ENCODE peak calls at places on chromosomes 13 and 19, in nine cellular contexts. One of them, this sample, is unnamed.

GRCh38 chr19:14476307-14476662 is 1.1 kb upstream of the PTGER1 start:
- DNase-seq in H1: no peak
- DNase-seq in K562: no peak
- DNase-seq in A549: no peak
- DNase-seq in tibial nerve: no peak
- DNase-seq in transverse colon: no peak
- DNase-seq in ovary: no peak
- DNase-seq in HepG2: no peak
- DNase-seq in stomach: no peak
- DNase-seq in this sample: no peak

GRCh38 chr19:12793290-12794195 is 2.3 kb downstream of the JUNB start:
- DNase-seq in H1: no peak
- DNase-seq in K562: peak
- DNase-seq in A549: peak
- DNase-seq in tibial nerve: peak
- DNase-seq in transverse colon: peak
- DNase-seq in ovary: peak
- DNase-seq in HepG2: peak
- DNase-seq in stomach: peak
- DNase-seq in this sample: peak

GRCh38 chr13:99916366-99917103 is 55.0 kb downstream of the ZIC5 start:
- DNase-seq in H1: no peak
- DNase-seq in K562: peak
- DNase-seq in A549: peak
- DNase-seq in tibial nerve: peak
- DNase-seq in transverse colon: no peak
- DNase-seq in ovary: no peak
- DNase-seq in HepG2: peak
- DNase-seq in stomach: no peak
- DNase-seq in this sample: no peak

GRCh38 chr19:14517446-14517839 is 754 bp downstream of the DNAJB1 start:
- DNase-seq in H1: no peak
- DNase-seq in K562: no peak
- DNase-seq in A549: no peak
- DNase-seq in tibial nerve: no peak
- DNase-seq in transverse colon: peak
- DNase-seq in ovary: no peak
- DNase-seq in HepG2: no peak
- DNase-seq in stomach: no peak
- DNase-seq in this sample: no peak

GRCh38 chr19:40284501-40285352 is at the start of gene AKT2:
- DNase-seq in H1: peak
- DNase-seq in K562: peak
- DNase-seq in A549: no peak
- DNase-seq in tibial nerve: peak
- DNase-seq in transverse colon: no peak
- DNase-seq in ovary: peak
- DNase-seq in HepG2: no peak
- DNase-seq in stomach: no peak
- DNase-seq in this sample: peak

GRCh38 chr19:36916991-36917390 is 859 bp downstream of the ZNF568 start:
- DNase-seq in H1: no peak
- DNase-seq in K562: no peak
- DNase-seq in A549: peak
- DNase-seq in tibial nerve: no peak
- DNase-seq in transverse colon: no peak
- DNase-seq in ovary: no peak
- DNase-seq in HepG2: no peak
- DNase-seq in stomach: no peak
- DNase-seq in this sample: no peak

GRCh38 chr13:27450921-27451461 is 627 bp upstream of the MTIF3 start:
- DNase-seq in H1: no peak
- DNase-seq in K562: peak
- DNase-seq in A549: peak
- DNase-seq in tibial nerve: no peak
- DNase-seq in transverse colon: peak
- DNase-seq in ovary: peak
- DNase-seq in HepG2: peak
- DNase-seq in stomach: peak
- DNase-seq in this sample: peak

GRCh38 chr13:30978981-30979956 is 46.8 kb downstream of the TEX26 start:
- DNase-seq in H1: peak
- DNase-seq in K562: peak
- DNase-seq in A549: peak
- DNase-seq in tibial nerve: no peak
- DNase-seq in transverse colon: peak
- DNase-seq in ovary: no peak
- DNase-seq in HepG2: peak
- DNase-seq in stomach: peak
- DNase-seq in this sample: no peak

GRCh38 chr19:55958356-55958755 is 10.7 kb downstream of the NLRP8 start:
- DNase-seq in H1: no peak
- DNase-seq in K562: no peak
- DNase-seq in A549: peak
- DNase-seq in tibial nerve: no peak
- DNase-seq in transverse colon: no peak
- DNase-seq in ovary: no peak
- DNase-seq in HepG2: peak
- DNase-seq in stomach: no peak
- DNase-seq in this sample: no peak

GRCh38 chr19:11197291-11198174 is at the start of gene KANK2:
- DNase-seq in H1: peak
- DNase-seq in K562: peak
- DNase-seq in A549: peak
- DNase-seq in tibial nerve: peak
- DNase-seq in transverse colon: peak
- DNase-seq in ovary: peak
- DNase-seq in HepG2: peak
- DNase-seq in stomach: peak
- DNase-seq in this sample: peak

GRCh38 chr19:32123355-32123940 is 222.0 kb upstream of the ZNF507 start:
- DNase-seq in H1: no peak
- DNase-seq in K562: no peak
- DNase-seq in A549: no peak
- DNase-seq in tibial nerve: no peak
- DNase-seq in transverse colon: no peak
- DNase-seq in ovary: no peak
- DNase-seq in HepG2: no peak
- DNase-seq in stomach: no peak
- DNase-seq in this sample: no peak

GRCh38 chr19:33473644-33474305 is 47.8 kb downstream of the PEPD start:
- DNase-seq in H1: no peak
- DNase-seq in K562: no peak
- DNase-seq in A549: no peak
- DNase-seq in tibial nerve: no peak
- DNase-seq in transverse colon: no peak
- DNase-seq in ovary: no peak
- DNase-seq in HepG2: no peak
- DNase-seq in stomach: no peak
- DNase-seq in this sample: no peak

GRCh38 chr19:27774827-27775226 is 1438.1 kb downstream of the UQCRFS1 start:
- DNase-seq in H1: no peak
- DNase-seq in K562: peak
- DNase-seq in A549: peak
- DNase-seq in tibial nerve: no peak
- DNase-seq in transverse colon: no peak
- DNase-seq in ovary: no peak
- DNase-seq in HepG2: peak
- DNase-seq in stomach: no peak
- DNase-seq in this sample: no peak

GRCh38 chr19:30217461-30217860 is 154.7 kb upstream of the ZNF536 start:
- DNase-seq in H1: no peak
- DNase-seq in K562: no peak
- DNase-seq in A549: no peak
- DNase-seq in tibial nerve: no peak
- DNase-seq in transverse colon: no peak
- DNase-seq in ovary: no peak
- DNase-seq in HepG2: no peak
- DNase-seq in stomach: no peak
- DNase-seq in this sample: no peak

GRCh38 chr13:110263906-110264305 is 43.1 kb downstream of the COL4A1 start:
- DNase-seq in H1: no peak
- DNase-seq in K562: no peak
- DNase-seq in A549: no peak
- DNase-seq in tibial nerve: no peak
- DNase-seq in transverse colon: no peak
- DNase-seq in ovary: peak
- DNase-seq in HepG2: no peak
- DNase-seq in stomach: no peak
- DNase-seq in this sample: peak

GRCh38 chr19:12527034-12527836 is 24.0 kb downstream of the ZNF564 start:
- DNase-seq in H1: no peak
- DNase-seq in K562: no peak
- DNase-seq in A549: peak
- DNase-seq in tibial nerve: no peak
- DNase-seq in transverse colon: no peak
- DNase-seq in ovary: no peak
- DNase-seq in HepG2: no peak
- DNase-seq in stomach: no peak
- DNase-seq in this sample: no peak

GRCh38 chr13:108102771-108103170 is 112.6 kb downstream of the LIG4 start:
- DNase-seq in H1: no peak
- DNase-seq in K562: no peak
- DNase-seq in A549: no peak
- DNase-seq in tibial nerve: no peak
- DNase-seq in transverse colon: no peak
- DNase-seq in ovary: no peak
- DNase-seq in HepG2: no peak
- DNase-seq in stomach: no peak
- DNase-seq in this sample: no peak

GRCh38 chr19:38017504-38018150 is 110.6 kb downstream of the SIPA1L3 start:
- DNase-seq in H1: no peak
- DNase-seq in K562: no peak
- DNase-seq in A549: no peak
- DNase-seq in tibial nerve: no peak
- DNase-seq in transverse colon: no peak
- DNase-seq in ovary: no peak
- DNase-seq in HepG2: no peak
- DNase-seq in stomach: no peak
- DNase-seq in this sample: no peak

DNA sequence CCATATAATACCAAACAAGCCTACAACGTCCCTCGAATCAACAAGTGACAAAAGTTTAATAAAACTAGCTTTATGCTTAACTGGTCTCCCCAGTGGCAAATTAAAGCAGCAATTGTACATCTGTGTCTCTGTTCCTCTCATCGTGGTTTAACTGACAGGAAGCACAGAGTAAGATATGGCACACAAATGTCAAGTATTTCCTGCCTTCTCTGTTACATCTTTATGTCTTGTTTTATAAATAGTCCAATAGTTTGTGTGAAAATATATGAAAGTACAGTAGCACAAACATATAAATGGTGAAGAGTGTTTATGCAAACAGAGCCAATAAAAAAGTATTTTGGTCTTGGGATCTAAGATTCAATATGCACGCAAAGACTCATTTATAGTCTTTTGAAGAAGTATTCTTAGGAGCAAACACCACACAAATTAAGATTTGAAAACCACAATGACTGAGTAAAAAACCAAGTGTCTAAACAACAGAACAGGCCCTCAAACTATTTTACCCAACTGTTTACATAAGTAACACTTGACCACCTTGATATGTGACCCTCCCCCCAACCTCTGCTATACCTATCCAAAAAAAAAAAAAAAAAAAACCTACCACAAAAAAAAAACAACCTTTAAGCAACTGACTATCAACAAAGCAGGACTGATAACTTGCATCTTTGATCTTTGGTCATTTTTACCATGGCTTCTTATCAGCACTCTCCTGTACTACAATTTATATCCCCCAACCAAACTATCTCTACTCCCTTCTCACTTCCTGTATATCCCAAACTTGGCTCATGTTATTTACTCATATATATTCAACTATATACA is 14.0 kb downstream of the ELF1 start:
- DNase-seq in H1: no peak
- DNase-seq in K562: no peak
- DNase-seq in A549: no peak
- DNase-seq in tibial nerve: no peak
- DNase-seq in transverse colon: no peak
- DNase-seq in ovary: no peak
- DNase-seq in HepG2: no peak
- DNase-seq in stomach: no peak
- DNase-seq in this sample: no peak
- TF ChIP-seq POLR2A in H1: no peak
- TF ChIP-seq POLR2A in K562: no peak
- TF ChIP-seq POLR2A in A549: no peak
- TF ChIP-seq POLR2A in tibial nerve: no peak
- TF ChIP-seq POLR2A in transverse colon: peak
- TF ChIP-seq POLR2A in ovary: no peak
- TF ChIP-seq POLR2A in HepG2: no peak
- TF ChIP-seq POLR2A in stomach: no peak
- TF ChIP-seq POLR2A in this sample: no peak

GRCh38 chr13:98276486-98276885 is 99.4 kb upstream of the RNF113B start:
- DNase-seq in H1: no peak
- DNase-seq in K562: no peak
- DNase-seq in A549: no peak
- DNase-seq in tibial nerve: no peak
- DNase-seq in transverse colon: no peak
- DNase-seq in ovary: no peak
- DNase-seq in HepG2: no peak
- DNase-seq in stomach: no peak
- DNase-seq in this sample: no peak
- TF ChIP-seq EP300 in H1: no peak
- TF ChIP-seq EP300 in K562: no peak
- TF ChIP-seq EP300 in A549: no peak
- TF ChIP-seq EP300 in tibial nerve: no peak
- TF ChIP-seq EP300 in transverse colon: no peak
- TF ChIP-seq EP300 in ovary: no peak
- TF ChIP-seq EP300 in HepG2: no peak
- TF ChIP-seq EP300 in stomach: no peak
- TF ChIP-seq EP300 in this sample: no peak

GRCh38 chr19:20661150-20661819 is at the start of gene ZNF626:
- DNase-seq in H1: peak
- DNase-seq in K562: peak
- DNase-seq in A549: no peak
- DNase-seq in tibial nerve: peak
- DNase-seq in transverse colon: peak
- DNase-seq in ovary: peak
- DNase-seq in HepG2: peak
- DNase-seq in stomach: peak
- DNase-seq in this sample: peak
- TF ChIP-seq POLR2A in H1: peak
- TF ChIP-seq POLR2A in K562: peak
- TF ChIP-seq POLR2A in A549: no peak
- TF ChIP-seq POLR2A in tibial nerve: peak
- TF ChIP-seq POLR2A in transverse colon: peak
- TF ChIP-seq POLR2A in ovary: peak
- TF ChIP-seq POLR2A in HepG2: peak
- TF ChIP-seq POLR2A in stomach: peak
- TF ChIP-seq POLR2A in this sample: peak

DNA sequence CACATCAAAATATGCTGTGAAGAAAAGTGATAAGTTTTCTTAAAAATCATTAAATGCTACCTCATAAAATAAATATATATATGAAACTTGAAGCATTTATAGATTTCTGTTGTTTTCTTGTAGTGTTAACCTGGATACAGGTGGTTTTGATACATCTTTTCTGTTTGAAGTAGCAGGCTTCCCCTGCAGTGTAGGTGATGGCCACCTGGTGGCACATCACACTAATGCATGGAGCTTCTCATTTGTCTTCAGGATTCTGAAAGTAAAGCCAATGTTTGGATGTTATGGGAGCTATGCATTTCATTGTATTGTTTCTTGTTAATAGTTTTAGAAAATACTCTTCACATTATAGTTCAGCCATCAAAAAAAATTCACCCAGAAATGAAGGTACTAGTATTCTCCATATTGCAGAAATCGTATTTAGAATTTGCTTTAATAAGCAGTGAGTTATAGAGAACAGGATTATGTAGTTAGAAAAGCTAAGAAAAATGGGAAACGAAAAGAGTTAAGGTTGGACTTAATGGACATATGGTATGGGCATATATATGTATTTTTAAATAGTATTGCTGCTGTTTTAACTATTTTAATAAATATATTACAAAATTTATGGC is 18.7 kb downstream of the GPR180 start:
- DNase-seq in H1: no peak
- DNase-seq in K562: peak
- DNase-seq in A549: peak
- DNase-seq in tibial nerve: no peak
- DNase-seq in transverse colon: no peak
- DNase-seq in ovary: no peak
- DNase-seq in HepG2: peak
- DNase-seq in stomach: no peak
- DNase-seq in this sample: no peak
- TF ChIP-seq EP300 in H1: no peak
- TF ChIP-seq EP300 in K562: no peak
- TF ChIP-seq EP300 in A549: no peak
- TF ChIP-seq EP300 in tibial nerve: no peak
- TF ChIP-seq EP300 in transverse colon: no peak
- TF ChIP-seq EP300 in ovary: no peak
- TF ChIP-seq EP300 in HepG2: no peak
- TF ChIP-seq EP300 in stomach: no peak
- TF ChIP-seq EP300 in this sample: no peak